ENCODE peak calls at places on chromosomes 5 and 9, in seven cellular contexts. X, Q, T, P, S, G and H are unnamed samples.

GRCh38 chr9:94140791-94141790 is 56.8 kb downstream of the PTPDC1 start:
- DNase-seq in G (no peak), X (no peak), Q (no peak), T (peak), P (no peak), S (no peak), H (no peak)

GRCh38 chr5:151100690-151101089 is 19.9 kb upstream of the TNIP1 start:
- DNase-seq in Q (no peak), G (no peak), S (no peak), T (no peak), X (no peak), P (no peak), H (no peak)

GRCh38 chr9:115524467-115525059 is 406.6 kb upstream of the TNC start:
- DNase-seq in T (peak), S (no peak), G (peak), Q (no peak), P (no peak), X (no peak), H (no peak)

GRCh38 chr5:77280036-77280435 is 69.6 kb downstream of the PDE8B start:
- DNase-seq in T (no peak), Q (no peak), P (no peak), G (no peak), X (no peak), S (no peak), H (no peak)

GRCh38 chr5:82924990-82925385 is 152.2 kb downstream of the TMEM167A start:
- DNase-seq in S (no peak), Q (no peak), T (peak), P (no peak), X (no peak), G (no peak), H (no peak)

GRCh38 chr9:91395553-91396470 is 27.8 kb downstream of the NFIL3 start:
- DNase-seq in P (no peak), G (no peak), X (no peak), Q (no peak), T (peak), S (no peak), H (no peak)

GRCh38 chr9:16133556-16134227 is 580.8 kb downstream of the CCDC171 start:
- DNase-seq in Q (no peak), T (peak), G (peak), P (no peak), S (peak), X (no peak), H (no peak)

GRCh38 chr9:93212409-93212808 is 28.5 kb downstream of the WNK2 start:
- DNase-seq in Q (no peak), P (no peak), X (no peak), G (no peak), S (no peak), T (no peak), H (no peak)

GRCh38 chr5:80255425-80255751 is 460 bp downstream of the SERINC5 start:
- DNase-seq in G (peak), P (no peak), T (peak), X (peak), S (peak), Q (peak), H (peak)

GRCh38 chr9:102032614-102033013 is 294.2 kb upstream of the GRIN3A start:
- DNase-seq in P (no peak), Q (no peak), T (no peak), X (no peak), G (no peak), S (no peak), H (no peak)

GRCh38 chr5:76870046-76870445 is 20.2 kb downstream of the S100Z start:
- DNase-seq in Q (no peak), T (no peak), G (no peak), P (no peak), X (no peak), S (no peak), H (no peak)

GRCh38 chr9:127450831-127451680 is at the start of the genes LRSAM1 and RPL12:
- DNase-seq in S (peak), G (peak), P (peak), Q (peak), X (peak), T (peak), H (peak)

GRCh38 chr9:116175616-116176015 is 22.0 kb downstream of the PAPPA start:
- DNase-seq in Q (no peak), G (no peak), T (peak), P (no peak), X (no peak), S (no peak), H (no peak)

GRCh38 chr9:110105107-110105506 is 102.9 kb downstream of the C9orf152 start:
- DNase-seq in T (peak), G (no peak), P (no peak), S (no peak), Q (no peak), X (no peak), H (no peak)

GRCh38 chr9:76292246-76292645 is 102.0 kb downstream of the RFK start:
- DNase-seq in S (no peak), X (no peak), G (no peak), Q (no peak), T (peak), P (no peak), H (no peak)

GRCh38 chr5:1755321-1755949 is 44.2 kb downstream of the MRPL36 start:
- DNase-seq in S (no peak), G (no peak), Q (peak), X (peak), T (no peak), P (no peak), H (no peak)

GRCh38 chr5:136510481-136510880 is 145.1 kb upstream of the TRPC7 start:
- DNase-seq in S (no peak), X (no peak), P (no peak), Q (no peak), T (no peak), G (no peak), H (no peak)

GRCh38 chr9:134193912-134194535 is 29.7 kb upstream of the RNU6ATAC start:
- DNase-seq in T (no peak), P (no peak), X (peak), Q (no peak), S (no peak), G (no peak), H (peak)

GRCh38 chr9:116450378-116451139 is 236.5 kb upstream of the TRIM32 start:
- DNase-seq in T (peak), X (no peak), S (no peak), G (no peak), Q (no peak), P (peak), H (no peak)

GRCh38 chr5:174900176-174900692 is 175.9 kb downstream of the MSX2 start:
- DNase-seq in T (no peak), P (no peak), X (no peak), Q (no peak), S (no peak), G (no peak), H (no peak)

GRCh38 chr9:89773170-89773569 is 168.4 kb downstream of the GADD45G start:
- DNase-seq in P (no peak), S (no peak), T (no peak), Q (no peak), G (no peak), X (no peak), H (no peak)

GRCh38 chr5:164233796-164234195 is 728.4 kb downstream of the MAT2B start:
- DNase-seq in T (peak), G (no peak), Q (no peak), X (no peak), P (no peak), S (no peak), H (no peak)

GRCh38 chr9:93774331-93775102 is 180.6 kb downstream of the BARX1 start:
- DNase-seq in P (no peak), T (peak), S (no peak), G (no peak), Q (no peak), X (no peak), H (no peak)

GRCh38 chr5:68432682-68433081 is 217.1 kb downstream of the PIK3R1 start:
- DNase-seq in G (no peak), P (no peak), T (no peak), X (no peak), Q (no peak), S (no peak), H (no peak)

GRCh38 chr5:130514984-130515690 is 610.9 kb downstream of the CHSY3 start:
- DNase-seq in P (no peak), Q (no peak), X (no peak), G (no peak), T (peak), S (no peak), H (no peak)

GRCh38 chr9:131860430-131860829 is 120.6 kb upstream of the RAPGEF1 start:
- DNase-seq in Q (no peak), P (no peak), X (no peak), T (no peak), G (no peak), S (no peak), H (no peak)

GRCh38 chr9:134373269-134373668 is 47.0 kb downstream of the RXRA start:
- DNase-seq in G (no peak), T (no peak), P (no peak), S (no peak), Q (no peak), X (no peak), H (no peak)

GRCh38 chr9:32703635-32704034 is 68.2 kb upstream of the TAF1L start:
- DNase-seq in G (no peak), T (no peak), S (no peak), Q (no peak), P (no peak), X (no peak), H (no peak)
- TF ChIP-seq CTCF in G (no peak), T (no peak), S (no peak), Q (no peak), P (no peak), X (no peak), H (no peak)

GRCh38 chr5:146816775-146817387 is 61.7 kb downstream of the PPP2R2B start:
- DNase-seq in G (no peak), S (no peak), P (no peak), T (no peak), Q (no peak), X (no peak), H (no peak)

GRCh38 chr5:146817973-146818372 is 60.6 kb downstream of the PPP2R2B start:
- DNase-seq in Q (no peak), T (no peak), G (no peak), X (no peak), S (no peak), P (no peak), H (no peak)

GRCh38 chr5:146815423-146815822 is 63.1 kb downstream of the PPP2R2B start:
- DNase-seq in T (no peak), Q (no peak), G (no peak), X (no peak), P (no peak), S (no peak), H (no peak)

GRCh38 chr5:146820987-146821386 is 57.6 kb downstream of the PPP2R2B start:
- DNase-seq in T (no peak), G (no peak), S (no peak), P (no peak), Q (no peak), X (no peak), H (no peak)

GRCh38 chr5:146818790-146819189 is 59.8 kb downstream of the PPP2R2B start:
- DNase-seq in P (no peak), Q (no peak), G (no peak), T (no peak), S (no peak), X (no peak), H (no peak)
- TF ChIP-seq CTCF in P (no peak), Q (no peak), G (no peak), T (no peak), S (no peak), X (no peak), H (no peak)

GRCh38 chr9:121635300-121635699 is 16.1 kb upstream of the DAB2IP start:
- DNase-seq in G (no peak), P (no peak), T (no peak), Q (no peak), S (no peak), X (no peak), H (no peak)
- TF ChIP-seq CTCF in G (no peak), P (peak), T (no peak), Q (no peak), S (no peak), X (no peak), H (no peak)

GRCh38 chr9:34048730-34049629 is at the start of gene UBAP2:
- DNase-seq in S (peak), G (peak), X (peak), P (peak), Q (peak), T (peak), H (peak)
- TF ChIP-seq CTCF in S (no peak), G (no peak), X (no peak), P (peak), Q (no peak), T (no peak), H (peak)

GRCh38 chr9:979983-980382 is 3.5 kb downstream of the DMRT3 start:
- DNase-seq in S (no peak), X (no peak), T (no peak), P (no peak), G (no peak), Q (no peak), H (no peak)

GRCh38 chr9:978117-978830 is 1.8 kb downstream of the DMRT3 start:
- DNase-seq in G (no peak), Q (no peak), X (no peak), S (no peak), P (no peak), T (no peak), H (no peak)

GRCh38 chr9:980621-981020 is 4.2 kb downstream of the DMRT3 start:
- DNase-seq in P (no peak), X (no peak), Q (no peak), G (no peak), S (no peak), T (no peak), H (no peak)

GRCh38 chr9:982660-983240 is 6.3 kb downstream of the DMRT3 start:
- DNase-seq in G (no peak), T (no peak), S (no peak), Q (no peak), P (no peak), X (no peak), H (no peak)

DNA sequence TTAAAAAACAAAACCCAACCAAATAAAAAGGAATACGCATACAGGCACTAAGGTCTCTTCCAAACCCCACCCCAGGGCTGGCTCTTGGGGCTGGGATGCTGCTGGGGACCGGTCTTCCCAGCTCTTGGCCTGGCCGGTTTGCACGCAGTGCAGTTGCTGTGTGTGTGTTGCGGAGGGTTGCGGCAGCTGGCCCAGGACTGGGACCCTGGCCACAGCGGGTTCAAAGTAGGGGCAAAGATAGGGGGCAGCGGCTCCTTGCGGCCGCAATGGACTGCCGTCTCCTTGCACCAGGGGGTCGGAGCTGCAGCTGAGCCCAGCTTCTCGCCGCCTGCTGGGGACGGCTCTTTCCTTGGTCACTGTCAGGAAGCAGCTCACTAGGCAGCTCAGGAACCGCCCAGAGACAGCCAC is 5.0 kb downstream of the DMRT3 start:
- DNase-seq in P (no peak), Q (no peak), G (peak), X (no peak), S (no peak), T (no peak), H (no peak)
- TF ChIP-seq CTCF in P (no peak), Q (no peak), G (peak), X (no peak), S (no peak), T (no peak), H (no peak)

GRCh38 chr5:143405063-143405746 is 1.7 kb upstream of the NR3C1 start:
- DNase-seq in S (peak), T (peak), G (peak), Q (peak), P (peak), X (peak), H (peak)

GRCh38 chr5:143403357-143403606 is 204 bp downstream of the NR3C1 start:
- DNase-seq in G (no peak), P (no peak), Q (no peak), X (no peak), S (no peak), T (no peak), H (no peak)

GRCh38 chr5:143404416-143405062 is 1.1 kb upstream of the NR3C1 start:
- DNase-seq in X (peak), G (peak), S (peak), Q (peak), T (peak), P (peak), H (no peak)

GRCh38 chr5:143402464-143403356 is 776 bp downstream of the NR3C1 start:
- DNase-seq in G (peak), S (peak), T (peak), Q (peak), X (peak), P (peak), H (peak)

GRCh38 chr5:143403607-143404415 is at the start of gene NR3C1:
- DNase-seq in P (peak), X (peak), T (peak), S (peak), Q (peak), G (peak), H (peak)
- TF ChIP-seq CTCF in P (peak), X (no peak), T (peak), S (peak), Q (peak), G (peak), H (peak)

GRCh38 chr5:78627175-78627574 is 21.4 kb downstream of the LHFPL2 start:
- DNase-seq in S (no peak), G (no peak), Q (no peak), P (no peak), T (peak), X (peak), H (no peak)
- TF ChIP-seq CTCF in S (peak), G (no peak), Q (peak), P (no peak), T (peak), X (peak), H (peak)

GRCh38 chr5:34496258-34496657 is 159.9 kb upstream of the RAI14 start:
- DNase-seq in S (no peak), Q (no peak), P (no peak), G (no peak), X (peak), T (no peak), H (no peak)
- TF ChIP-seq CTCF in S (no peak), Q (no peak), P (peak), G (no peak), X (no peak), T (no peak), H (peak)